ENCODE peak calls at places on chromosomes 11 and 22, in eight cellular contexts. G is GM18507; Q is naive thymus-derived CD4-positive, alpha-beta T cell; T is Right ventricle myocardium inferior; K is epithelial cell of esophagus; D is Panc1; U is activated CD4-positive, CD25-positive, alpha-beta regulatory T cell; P is ovary. Z is an unnamed sample.

GRCh38 chr22:42604403-42604802 is 10.3 kb downstream of the POLDIP3 start:
- DNase-seq in G (no peak), Q (no peak), T (no peak), K (no peak), D (no peak), U (no peak), P (no peak), Z (no peak)

GRCh38 chr22:32720924-32721323 is 80.6 kb upstream of the TIMP3 start:
- DNase-seq in G (no peak), Q (no peak), T (no peak), K (no peak), D (no peak), U (no peak), P (no peak), Z (no peak)

GRCh38 chr11:112511906-112512305 is 251.2 kb upstream of the PLET1 start:
- DNase-seq in G (no peak), Q (no peak), T (no peak), K (no peak), D (no peak), U (no peak), P (no peak), Z (no peak)

GRCh38 chr11:36165638-36166389 is 123.4 kb downstream of the COMMD9 start:
- DNase-seq in G (no peak), Q (no peak), T (no peak), K (no peak), D (no peak), U (no peak), P (no peak), Z (no peak)

GRCh38 chr22:43543522-43544281 is 131.9 kb downstream of the MPPED1 start:
- DNase-seq in G (no peak), Q (no peak), T (no peak), K (no peak), D (no peak), U (no peak), P (no peak), Z (no peak)

GRCh38 chr11:83191491-83191890 is 2.0 kb upstream of the ANKRD42 start:
- DNase-seq in G (no peak), Q (no peak), T (no peak), K (no peak), D (no peak), U (no peak), P (no peak), Z (no peak)

GRCh38 chr11:119115484-119116234 is 5.7 kb upstream of the HINFP start:
- DNase-seq in G (no peak), Q (peak; percentile 57), T (peak; percentile 87), K (no peak), D (no peak), U (no peak), P (no peak), Z (no peak)

GRCh38 chr11:35148163-35148562 is 9.2 kb downstream of the CD44 start:
- DNase-seq in G (no peak), Q (peak; percentile 68), T (no peak), K (no peak), D (no peak), U (no peak), P (no peak), Z (no peak)

GRCh38 chr11:47186937-47187681 is 875 bp upstream of the PACSIN3 start:
- DNase-seq in G (no peak), Q (peak; percentile 49), T (peak; percentile 85), K (peak; percentile 63), D (peak; percentile 64), U (no peak), P (peak; percentile 62), Z (peak; percentile 79)

GRCh38 chr11:8338138-8338537 is 74.5 kb upstream of the LMO1 start:
- DNase-seq in G (no peak), Q (no peak), T (peak; percentile 67), K (peak; percentile 22), D (no peak), U (no peak), P (no peak), Z (no peak)

Z was measured in sciatic nerve.